ENCODE peak calls at places on chromosomes 16 and 17, in four cellular contexts. T, K, G and Z are unnamed samples.

GRCh38 chr16:1487395-1488053 is 1.2 kb downstream of the PTX4 start:
- DNase-seq in T (no peak), K (no peak), G (no peak), Z (no peak)

GRCh38 chr16:50520451-50521245 is 27.5 kb upstream of the NKD1 start:
- DNase-seq in T (no peak), K (no peak), G (no peak), Z (no peak)

GRCh38 chr17:61808442-61808841 is 54.9 kb downstream of the BRIP1 start:
- DNase-seq in T (no peak), K (no peak), G (no peak), Z (no peak)

GRCh38 chr16:71628810-71629209 is 2.8 kb downstream of the MARVELD3 start:
- DNase-seq in T (no peak), K (no peak), G (no peak), Z (peak)

GRCh38 chr17:42676424-42677011 is at the start of gene PLEKHH3:
- DNase-seq in T (no peak), K (peak), G (no peak), Z (no peak)

GRCh38 chr17:12659500-12659899 is 6.2 kb upstream of the MYOCD start:
- DNase-seq in T (no peak), K (no peak), G (no peak), Z (no peak)

GRCh38 chr17:38598536-38598935 is 7.2 kb downstream of the SRCIN1 start:
- DNase-seq in T (no peak), K (peak), G (peak), Z (peak)

GRCh38 chr16:27761816-27762215 is 211.9 kb downstream of the KATNIP start:
- DNase-seq in T (no peak), K (no peak), G (no peak), Z (no peak)

GRCh38 chr17:3944485-3945388 is 19.5 kb downstream of the ATP2A3 start:
- DNase-seq in T (peak), K (peak), G (no peak), Z (no peak)

GRCh38 chr17:7851438-7852261 is 3.2 kb upstream of the TMEM88 start:
- DNase-seq in T (peak), K (peak), G (peak), Z (no peak)

GRCh38 chr17:82020874-82021727 is 1.6 kb downstream of the CENPX start:
- DNase-seq in T (no peak), K (peak), G (no peak), Z (no peak)

GRCh38 chr17:8825802-8826201 is 26.6 kb upstream of the MFSD6L start:
- DNase-seq in T (no peak), K (no peak), G (no peak), Z (no peak)

GRCh38 chr17:83189673-83190385 is 110.4 kb downstream of the METRNL start:
- DNase-seq in T (no peak), K (no peak), G (no peak), Z (peak)

GRCh38 chr17:57935833-57936807 is 19.1 kb downstream of the CUEDC1 start:
- DNase-seq in T (no peak), K (no peak), G (peak), Z (no peak)

GRCh38 chr16:10183606-10183959 is 1.4 kb upstream of the GRIN2A start:
- DNase-seq in T (no peak), K (no peak), G (no peak), Z (no peak)

GRCh38 chr17:59470624-59471297 is 94.6 kb upstream of the DHX40 start:
- DNase-seq in T (no peak), K (no peak), G (no peak), Z (no peak)

GRCh38 chr16:47866431-47866830 is 289.4 kb downstream of the ABCC12 start:
- DNase-seq in T (no peak), K (no peak), G (no peak), Z (no peak)

GRCh38 chr16:26317885-26318284 is 626.1 kb downstream of the HS3ST4 start:
- DNase-seq in T (no peak), K (no peak), G (no peak), Z (no peak)

GRCh38 chr16:12288537-12289174 is 312.1 kb downstream of the SNX29 start:
- DNase-seq in T (no peak), K (no peak), G (no peak), Z (no peak)

GRCh38 chr16:82639666-82640336 is 13.0 kb downstream of the CDH13 start:
- DNase-seq in T (peak), K (peak), G (no peak), Z (no peak)

GRCh38 chr17:57292086-57292485 is 35.8 kb downstream of the MSI2 start:
- DNase-seq in T (no peak), K (no peak), G (no peak), Z (no peak)

GRCh38 chr16:87463722-87464690 is 28.8 kb downstream of the ZCCHC14 start:
- DNase-seq in T (peak), K (peak), G (no peak), Z (no peak)

GRCh38 chr17:81254955-81255717 is 16.0 kb downstream of the NDUFAF8 start:
- DNase-seq in T (no peak), K (no peak), G (no peak), Z (peak)

GRCh38 chr16:138049-138417 is 440 bp downstream of the NPRL3 start:
- DNase-seq in T (peak), K (peak), G (no peak), Z (no peak)

GRCh38 chr17:7307686-7308624 is 527 bp downstream of the EIF5A start:
- DNase-seq in T (peak), K (peak), G (no peak), Z (no peak)

GRCh38 chr17:4823373-4824089 is 9.6 kb upstream of the MINK1 start:
- DNase-seq in T (no peak), K (no peak), G (no peak), Z (no peak)

GRCh38 chr17:37642706-37643105 is 540 bp downstream of the DDX52 start:
- DNase-seq in T (no peak), K (no peak), G (no peak), Z (no peak)

GRCh38 chr17:83131268-83132011 is 52.0 kb downstream of the METRNL start:
- DNase-seq in T (no peak), K (no peak), G (no peak), Z (no peak)

GRCh38 chr16:57830890-57831484 is 28.7 kb upstream of the KIFC3 start:
- DNase-seq in T (no peak), K (no peak), G (no peak), Z (peak)

GRCh38 chr17:43399839-43400328 is 1.1 kb downstream of the ARL4D start:
- DNase-seq in T (no peak), K (peak), G (no peak), Z (no peak)

GRCh38 chr16:67571981-67572431 is 9.7 kb downstream of the CTCF start:
- DNase-seq in T (no peak), K (no peak), G (no peak), Z (no peak)

GRCh38 chr17:73269329-73269615 is 7.6 kb upstream of the CPSF4L start:
- DNase-seq in T (no peak), K (no peak), G (no peak), Z (no peak)

GRCh38 chr16:53257001-53257400 is 177.3 kb upstream of the RBL2 start:
- DNase-seq in T (no peak), K (no peak), G (no peak), Z (no peak)

GRCh38 chr16:85462405-85463227 is 150.5 kb upstream of the GSE1 start:
- DNase-seq in T (no peak), K (peak), G (no peak), Z (no peak)

GRCh38 chr17:44961921-44962350 is 6.2 kb downstream of the C1QL1 start:
- DNase-seq in T (no peak), K (no peak), G (peak), Z (no peak)

GRCh38 chr17:17694229-17695081 is 13.2 kb downstream of the RAI1 start:
- DNase-seq in T (peak), K (peak), G (peak), Z (no peak)

GRCh38 chr16:57041182-57042156 is 50.9 kb upstream of the CPNE2 start:
- DNase-seq in T (peak), K (peak), G (no peak), Z (no peak)

GRCh38 chr17:70775667-70776066 is 606.3 kb downstream of the KCNJ2 start:
- DNase-seq in T (no peak), K (no peak), G (no peak), Z (no peak)

GRCh38 chr16:67964477-67965131 is 3.8 kb downstream of the SLC12A4 start:
- DNase-seq in T (no peak), K (no peak), G (no peak), Z (no peak)

GRCh38 chr17:1123397-1124237 is 56.2 kb downstream of the ABR start:
- DNase-seq in T (no peak), K (no peak), G (no peak), Z (no peak)